ENCODE peak calls at places on chromosomes 16 and 17, in seven cellular contexts. A, K, R, Y, S, B and Q are unnamed samples.

GRCh38 chr17:43556292-43556691 is 10.2 kb upstream of the ETV4 start:
- DNase-seq in B (no peak), Y (no peak), A (no peak), K (peak), R (peak), S (no peak), Q (no peak)

GRCh38 chr17:229945-230235 is 48.4 kb upstream of the DOC2B start:
- DNase-seq in S (no peak), B (no peak), A (no peak), Y (no peak), K (no peak), R (peak), Q (no peak)

GRCh38 chr16:28923652-28924398 is 1.2 kb downstream of the RABEP2 start:
- DNase-seq in Y (no peak), S (no peak), K (no peak), B (no peak), A (no peak), R (peak), Q (no peak)

GRCh38 chr16:53632526-53632925 is 71.1 kb downstream of the RPGRIP1L start:
- DNase-seq in K (no peak), R (no peak), A (no peak), B (no peak), Y (no peak), S (no peak), Q (no peak)

GRCh38 chr17:47145351-47145750 is 43.7 kb downstream of the CDC27 start:
- DNase-seq in K (no peak), A (no peak), Y (no peak), S (no peak), R (no peak), B (no peak), Q (no peak)

GRCh38 chr16:24046442-24046841 is 209.7 kb upstream of the CACNG3 start:
- DNase-seq in B (no peak), K (no peak), S (no peak), A (no peak), R (no peak), Y (no peak), Q (peak)

GRCh38 chr16:9125658-9126492 is 34.4 kb downstream of the HAPSTR1 start:
- DNase-seq in Y (no peak), B (no peak), A (no peak), R (no peak), K (peak), S (no peak), Q (no peak)

GRCh38 chr16:23466162-23466885 is 13.3 kb upstream of the COG7 start:
- DNase-seq in Y (no peak), R (no peak), K (no peak), B (no peak), A (peak), S (no peak), Q (no peak)

GRCh38 chr17:57862410-57862989 is 12.7 kb upstream of the MRPS23 start:
- DNase-seq in S (no peak), A (no peak), K (no peak), Y (peak), B (no peak), R (no peak), Q (no peak)

GRCh38 chr17:50855708-50856330 is 10.3 kb downstream of the TOB1 start:
- DNase-seq in B (no peak), A (no peak), Y (no peak), R (no peak), S (no peak), K (no peak), Q (no peak)

GRCh38 chr16:78703951-78704350 is 604.5 kb downstream of the WWOX start:
- DNase-seq in B (no peak), R (no peak), A (no peak), K (no peak), Y (no peak), S (no peak), Q (no peak)

GRCh38 chr17:1865252-1866037 is 35.6 kb downstream of the RPA1 start:
- DNase-seq in R (peak), S (no peak), Y (no peak), A (no peak), K (peak), B (peak), Q (peak)

GRCh38 chr16:10839271-10839661 is 20.7 kb upstream of the TVP23A start:
- DNase-seq in A (no peak), B (no peak), S (no peak), K (no peak), Y (peak), R (no peak), Q (peak)

GRCh38 chr17:73944366-73944765 is 259.1 kb upstream of the RPL38 start:
- DNase-seq in R (no peak), A (no peak), K (peak), Y (no peak), B (no peak), S (no peak), Q (no peak)

GRCh38 chr17:18331879-18332278 is 16.8 kb downstream of the SMCR8 start:
- DNase-seq in R (peak), Y (no peak), B (no peak), S (no peak), A (no peak), K (no peak), Q (no peak)

GRCh38 chr16:52634101-52634500 is 87.2 kb upstream of the TOX3 start:
- DNase-seq in A (no peak), K (no peak), R (no peak), B (no peak), Y (no peak), S (no peak), Q (no peak)

GRCh38 chr17:44111777-44112176 is 11.7 kb downstream of the HDAC5 start:
- DNase-seq in A (no peak), B (no peak), R (no peak), K (no peak), S (no peak), Y (no peak), Q (no peak)

GRCh38 chr16:87387942-87388817 is 4.0 kb upstream of the MAP1LC3B start:
- DNase-seq in A (peak), B (peak), Y (peak), K (peak), S (peak), R (peak), Q (peak)

GRCh38 chr17:79561486-79562116 is 49.2 kb downstream of the RBFOX3 start:
- DNase-seq in B (no peak), A (no peak), Y (no peak), S (no peak), R (no peak), K (no peak), Q (no peak)

GRCh38 chr16:30609928-30610839 is at the start of gene ZNF689:
- DNase-seq in A (peak), K (peak), S (peak), Y (peak), B (peak), R (peak), Q (peak)

GRCh38 chr16:30619207-30619606 is 9.0 kb upstream of the ZNF689 start:
- DNase-seq in B (no peak), Y (no peak), S (no peak), R (no peak), K (no peak), A (no peak), Q (no peak)

GRCh38 chr16:30619643-30620042 is 9.5 kb upstream of the ZNF689 start:
- DNase-seq in A (no peak), K (no peak), Y (no peak), S (no peak), R (no peak), B (no peak), Q (no peak)

GRCh38 chr16:30615358-30616076 is 5.3 kb upstream of the ZNF689 start:
- DNase-seq in S (no peak), K (no peak), R (peak), Y (no peak), A (no peak), B (peak), Q (peak)
- TF ChIP-seq CTCF in S (peak), K (no peak), R (peak), Y (peak), A (peak), B (peak), Q (peak)

GRCh38 chr16:1184156-1184868 is 31.4 kb downstream of the CACNA1H start:
- DNase-seq in B (no peak), Y (no peak), R (peak), K (no peak), A (no peak), S (no peak), Q (no peak)
- TF ChIP-seq CTCF in B (no peak), Y (no peak), R (peak), K (no peak), A (no peak), S (peak), Q (no peak)

DNA sequence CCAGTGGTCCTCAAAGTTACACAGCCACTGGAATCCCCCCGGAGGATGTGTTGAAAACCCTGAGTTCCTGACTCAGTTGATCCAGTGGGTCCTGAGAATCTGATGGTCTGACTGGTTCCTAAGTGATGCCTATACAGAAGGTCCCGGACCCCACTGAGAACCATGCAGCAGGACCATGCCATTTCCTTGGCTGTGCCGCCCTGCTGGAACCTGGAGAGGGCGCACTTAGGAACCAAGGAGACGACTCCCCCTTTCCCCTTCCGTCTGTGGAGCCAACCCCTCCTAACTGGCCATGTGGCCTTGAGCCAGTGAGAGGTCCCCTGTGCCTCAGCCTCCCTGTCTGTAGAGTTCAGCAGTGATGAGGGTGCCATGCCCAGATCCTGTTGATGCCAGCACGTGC is 22.0 kb downstream of the C16orf74 start:
- DNase-seq in K (no peak), R (no peak), Y (no peak), S (no peak), B (no peak), A (no peak), Q (no peak)
- TF ChIP-seq CTCF in K (no peak), R (no peak), Y (no peak), S (peak), B (no peak), A (peak), Q (no peak)

GRCh38 chr17:68021963-68022362 is 13.6 kb upstream of the KPNA2 start:
- DNase-seq in B (no peak), K (no peak), R (no peak), S (no peak), Y (no peak), A (no peak), Q (no peak)
- TF ChIP-seq CTCF in B (no peak), K (no peak), R (no peak), S (no peak), Y (no peak), A (no peak), Q (no peak)